ENCODE peak calls at places on chromosomes 16 and 17, in nine cellular contexts. One of them, this sample, is unnamed.

GRCh38 chr16:53743149-53743566 is 39.2 kb downstream of the FTO start:
- DNase-seq in heart right ventricle: no peak
- DNase-seq in WTC11: peak; percentile 21
- DNase-seq in HFFc6: peak; percentile 15
- DNase-seq in K562: no peak
- DNase-seq in heart left ventricle: no peak
- DNase-seq in ascending aorta: no peak
- DNase-seq in astrocyte of the spinal cord: peak; percentile 38
- DNase-seq in HFF-Myc: no peak
- DNase-seq in this sample: no peak

GRCh38 chr16:77807-78443 is at the start of gene MPG:
- DNase-seq in heart right ventricle: peak; percentile 89
- DNase-seq in WTC11: peak; percentile 75
- DNase-seq in HFFc6: peak; percentile 70
- DNase-seq in K562: peak; percentile 99
- DNase-seq in heart left ventricle: peak; percentile 95
- DNase-seq in ascending aorta: no peak
- DNase-seq in astrocyte of the spinal cord: peak; percentile 79
- DNase-seq in HFF-Myc: no peak
- DNase-seq in this sample: peak; percentile 100

GRCh38 chr17:77540975-77541374 is 400.2 kb downstream of the SEC14L1 start:
- DNase-seq in heart right ventricle: no peak
- DNase-seq in WTC11: peak; percentile 37
- DNase-seq in HFFc6: no peak
- DNase-seq in K562: no peak
- DNase-seq in heart left ventricle: no peak
- DNase-seq in ascending aorta: no peak
- DNase-seq in astrocyte of the spinal cord: no peak
- DNase-seq in HFF-Myc: no peak
- DNase-seq in this sample: no peak

GRCh38 chr17:2171725-2172446 is 117.0 kb downstream of the HIC1 start:
- DNase-seq in heart right ventricle: peak; percentile 91
- DNase-seq in WTC11: no peak
- DNase-seq in HFFc6: peak; percentile 86
- DNase-seq in K562: no peak
- DNase-seq in heart left ventricle: peak; percentile 75
- DNase-seq in ascending aorta: peak; percentile 36
- DNase-seq in astrocyte of the spinal cord: peak; percentile 99
- DNase-seq in HFF-Myc: no peak
- DNase-seq in this sample: no peak

GRCh38 chr17:31509095-31509804 is 117.8 kb downstream of the RAB11FIP4 start:
- DNase-seq in heart right ventricle: no peak
- DNase-seq in WTC11: no peak
- DNase-seq in HFFc6: no peak
- DNase-seq in K562: no peak
- DNase-seq in heart left ventricle: no peak
- DNase-seq in ascending aorta: no peak
- DNase-seq in astrocyte of the spinal cord: no peak
- DNase-seq in HFF-Myc: no peak
- DNase-seq in this sample: no peak

GRCh38 chr17:51651513-51652298 is 391.4 kb downstream of the UTP18 start:
- DNase-seq in heart right ventricle: no peak
- DNase-seq in WTC11: no peak
- DNase-seq in HFFc6: no peak
- DNase-seq in K562: no peak
- DNase-seq in heart left ventricle: no peak
- DNase-seq in ascending aorta: no peak
- DNase-seq in astrocyte of the spinal cord: no peak
- DNase-seq in HFF-Myc: no peak
- DNase-seq in this sample: no peak

GRCh38 chr17:337022-337420 is 15.6 kb downstream of the RPH3AL start:
- DNase-seq in heart right ventricle: no peak
- DNase-seq in WTC11: no peak
- DNase-seq in HFFc6: no peak
- DNase-seq in K562: no peak
- DNase-seq in heart left ventricle: peak; percentile 31
- DNase-seq in ascending aorta: no peak
- DNase-seq in astrocyte of the spinal cord: no peak
- DNase-seq in HFF-Myc: no peak
- DNase-seq in this sample: no peak

GRCh38 chr17:49035470-49036269 is 38.5 kb downstream of the IGF2BP1 start:
- DNase-seq in heart right ventricle: peak; percentile 13
- DNase-seq in WTC11: peak; percentile 88
- DNase-seq in HFFc6: no peak
- DNase-seq in K562: peak; percentile 52
- DNase-seq in heart left ventricle: no peak
- DNase-seq in ascending aorta: no peak
- DNase-seq in astrocyte of the spinal cord: peak; percentile 48
- DNase-seq in HFF-Myc: no peak
- DNase-seq in this sample: no peak

GRCh38 chr17:1625507-1626080 is 3.0 kb downstream of the SLC43A2 start:
- DNase-seq in heart right ventricle: no peak
- DNase-seq in WTC11: no peak
- DNase-seq in HFFc6: no peak
- DNase-seq in K562: peak; percentile 19
- DNase-seq in heart left ventricle: no peak
- DNase-seq in ascending aorta: no peak
- DNase-seq in astrocyte of the spinal cord: no peak
- DNase-seq in HFF-Myc: no peak
- DNase-seq in this sample: no peak

GRCh38 chr17:42832934-42833770 is at the start of gene PSME3:
- DNase-seq in heart right ventricle: peak; percentile 92
- DNase-seq in WTC11: peak; percentile 91
- DNase-seq in HFFc6: peak; percentile 85
- DNase-seq in K562: peak; percentile 93
- DNase-seq in heart left ventricle: peak; percentile 95
- DNase-seq in ascending aorta: peak; percentile 49
- DNase-seq in astrocyte of the spinal cord: peak; percentile 89
- DNase-seq in HFF-Myc: peak; percentile 56
- DNase-seq in this sample: peak; percentile 81

GRCh38 chr17:49565948-49566491 is 9.7 kb upstream of the NXPH3 start:
- DNase-seq in heart right ventricle: peak; percentile 77
- DNase-seq in WTC11: no peak
- DNase-seq in HFFc6: no peak
- DNase-seq in K562: no peak
- DNase-seq in heart left ventricle: no peak
- DNase-seq in ascending aorta: peak; percentile 76
- DNase-seq in astrocyte of the spinal cord: peak; percentile 40
- DNase-seq in HFF-Myc: no peak
- DNase-seq in this sample: no peak

GRCh38 chr16:10676284-10676683 is 18.4 kb downstream of the TEKT5 start:
- DNase-seq in heart right ventricle: no peak
- DNase-seq in WTC11: no peak
- DNase-seq in HFFc6: no peak
- DNase-seq in K562: no peak
- DNase-seq in heart left ventricle: no peak
- DNase-seq in ascending aorta: no peak
- DNase-seq in astrocyte of the spinal cord: no peak
- DNase-seq in HFF-Myc: no peak
- DNase-seq in this sample: no peak

GRCh38 chr16:29810699-29811169 is 1.3 kb upstream of the PRRT2 start:
- DNase-seq in heart right ventricle: no peak
- DNase-seq in WTC11: no peak
- DNase-seq in HFFc6: no peak
- DNase-seq in K562: no peak
- DNase-seq in heart left ventricle: no peak
- DNase-seq in ascending aorta: no peak
- DNase-seq in astrocyte of the spinal cord: no peak
- DNase-seq in HFF-Myc: no peak
- DNase-seq in this sample: no peak

GRCh38 chr17:13086142-13086769 is 68.4 kb upstream of the ELAC2 start:
- DNase-seq in heart right ventricle: no peak
- DNase-seq in WTC11: no peak
- DNase-seq in HFFc6: no peak
- DNase-seq in K562: no peak
- DNase-seq in heart left ventricle: no peak
- DNase-seq in ascending aorta: no peak
- DNase-seq in astrocyte of the spinal cord: no peak
- DNase-seq in HFF-Myc: peak; percentile 81
- DNase-seq in this sample: no peak

GRCh38 chr17:30318190-30318589 is 15.7 kb downstream of the TMIGD1 start:
- DNase-seq in heart right ventricle: no peak
- DNase-seq in WTC11: no peak
- DNase-seq in HFFc6: no peak
- DNase-seq in K562: no peak
- DNase-seq in heart left ventricle: no peak
- DNase-seq in ascending aorta: no peak
- DNase-seq in astrocyte of the spinal cord: no peak
- DNase-seq in HFF-Myc: no peak
- DNase-seq in this sample: no peak

GRCh38 chr17:77473615-77474226 is 333.0 kb downstream of the SEC14L1 start:
- DNase-seq in heart right ventricle: no peak
- DNase-seq in WTC11: no peak
- DNase-seq in HFFc6: no peak
- DNase-seq in K562: no peak
- DNase-seq in heart left ventricle: no peak
- DNase-seq in ascending aorta: no peak
- DNase-seq in astrocyte of the spinal cord: no peak
- DNase-seq in HFF-Myc: no peak
- DNase-seq in this sample: no peak

DNA sequence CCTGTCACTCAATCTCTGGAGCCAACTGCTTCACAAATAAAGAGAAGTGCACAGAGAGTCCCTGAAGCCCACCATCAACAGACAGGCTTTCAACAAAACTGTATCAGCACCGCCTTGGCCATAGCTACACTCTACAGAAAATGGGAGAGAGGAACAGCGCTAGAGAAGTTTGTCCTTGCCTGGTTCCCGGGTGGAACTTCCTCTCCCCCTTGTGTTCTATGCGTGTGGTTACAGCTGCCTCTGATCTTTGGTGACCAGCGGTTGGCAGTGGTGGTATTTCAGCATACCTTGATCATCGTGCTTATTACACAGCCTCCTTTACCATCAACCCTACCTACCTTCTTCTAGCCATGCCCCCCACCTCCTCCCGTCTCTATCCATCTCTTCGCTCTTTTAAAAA is 91.4 kb upstream of the CCL2 start:
- DNase-seq in heart right ventricle: no peak
- DNase-seq in WTC11: peak; percentile 44
- DNase-seq in HFFc6: peak; percentile 9
- DNase-seq in K562: peak; percentile 34
- DNase-seq in heart left ventricle: no peak
- DNase-seq in ascending aorta: no peak
- DNase-seq in astrocyte of the spinal cord: no peak
- DNase-seq in HFF-Myc: no peak
- DNase-seq in this sample: no peak
- TF ChIP-seq CTCF in heart right ventricle: peak; percentile 57
- TF ChIP-seq CTCF in WTC11: peak; percentile 39
- TF ChIP-seq CTCF in HFFc6: peak; percentile 46
- TF ChIP-seq CTCF in K562: peak; percentile 58
- TF ChIP-seq CTCF in heart left ventricle: peak; percentile 34
- TF ChIP-seq CTCF in ascending aorta: peak; percentile 34
- TF ChIP-seq CTCF in astrocyte of the spinal cord: no peak
- TF ChIP-seq CTCF in HFF-Myc: peak; percentile 54
- TF ChIP-seq CTCF in this sample: peak; percentile 51

GRCh38 chr16:1160773-1161348 is 8.0 kb downstream of the CACNA1H start:
- DNase-seq in heart right ventricle: no peak
- DNase-seq in WTC11: no peak
- DNase-seq in HFFc6: no peak
- DNase-seq in K562: no peak
- DNase-seq in heart left ventricle: no peak
- DNase-seq in ascending aorta: no peak
- DNase-seq in astrocyte of the spinal cord: no peak
- DNase-seq in HFF-Myc: no peak
- DNase-seq in this sample: no peak

GRCh38 chr16:1157639-1158455 is 4.9 kb downstream of the CACNA1H start:
- DNase-seq in heart right ventricle: peak; percentile 52
- DNase-seq in WTC11: no peak
- DNase-seq in HFFc6: no peak
- DNase-seq in K562: no peak
- DNase-seq in heart left ventricle: no peak
- DNase-seq in ascending aorta: no peak
- DNase-seq in astrocyte of the spinal cord: no peak
- DNase-seq in HFF-Myc: no peak
- DNase-seq in this sample: peak; percentile 70

GRCh38 chr16:1159325-1159972 is 6.5 kb downstream of the CACNA1H start:
- DNase-seq in heart right ventricle: peak; percentile 36
- DNase-seq in WTC11: no peak
- DNase-seq in HFFc6: no peak
- DNase-seq in K562: no peak
- DNase-seq in heart left ventricle: no peak
- DNase-seq in ascending aorta: no peak
- DNase-seq in astrocyte of the spinal cord: no peak
- DNase-seq in HFF-Myc: no peak
- DNase-seq in this sample: peak; percentile 79

GRCh38 chr16:1158456-1159324 is 5.8 kb downstream of the CACNA1H start:
- DNase-seq in heart right ventricle: peak; percentile 76
- DNase-seq in WTC11: peak; percentile 37
- DNase-seq in HFFc6: no peak
- DNase-seq in K562: no peak
- DNase-seq in heart left ventricle: peak; percentile 90
- DNase-seq in ascending aorta: no peak
- DNase-seq in astrocyte of the spinal cord: no peak
- DNase-seq in HFF-Myc: no peak
- DNase-seq in this sample: no peak

GRCh38 chr16:1159973-1160772 is 7.3 kb downstream of the CACNA1H start:
- DNase-seq in heart right ventricle: peak; percentile 47
- DNase-seq in WTC11: peak; percentile 42
- DNase-seq in HFFc6: no peak
- DNase-seq in K562: no peak
- DNase-seq in heart left ventricle: no peak
- DNase-seq in ascending aorta: no peak
- DNase-seq in astrocyte of the spinal cord: no peak
- DNase-seq in HFF-Myc: no peak
- DNase-seq in this sample: no peak
- TF ChIP-seq CTCF in heart right ventricle: no peak
- TF ChIP-seq CTCF in WTC11: no peak
- TF ChIP-seq CTCF in HFFc6: no peak
- TF ChIP-seq CTCF in K562: no peak
- TF ChIP-seq CTCF in heart left ventricle: no peak
- TF ChIP-seq CTCF in ascending aorta: no peak
- TF ChIP-seq CTCF in astrocyte of the spinal cord: no peak
- TF ChIP-seq CTCF in HFF-Myc: no peak
- TF ChIP-seq CTCF in this sample: no peak

GRCh38 chr17:58783380-58783779 is 27.7 kb downstream of the PPM1E start:
- DNase-seq in heart right ventricle: no peak
- DNase-seq in WTC11: no peak
- DNase-seq in HFFc6: no peak
- DNase-seq in K562: peak; percentile 13
- DNase-seq in heart left ventricle: no peak
- DNase-seq in ascending aorta: no peak
- DNase-seq in astrocyte of the spinal cord: no peak
- DNase-seq in HFF-Myc: no peak
- DNase-seq in this sample: no peak

GRCh38 chr17:58785097-58785496 is 29.4 kb downstream of the PPM1E start:
- DNase-seq in heart right ventricle: no peak
- DNase-seq in WTC11: no peak
- DNase-seq in HFFc6: no peak
- DNase-seq in K562: no peak
- DNase-seq in heart left ventricle: no peak
- DNase-seq in ascending aorta: no peak
- DNase-seq in astrocyte of the spinal cord: no peak
- DNase-seq in HFF-Myc: no peak
- DNase-seq in this sample: no peak

GRCh38 chr17:58779446-58779845 is 23.8 kb downstream of the PPM1E start:
- DNase-seq in heart right ventricle: no peak
- DNase-seq in WTC11: no peak
- DNase-seq in HFFc6: no peak
- DNase-seq in K562: no peak
- DNase-seq in heart left ventricle: no peak
- DNase-seq in ascending aorta: no peak
- DNase-seq in astrocyte of the spinal cord: no peak
- DNase-seq in HFF-Myc: no peak
- DNase-seq in this sample: no peak
- TF ChIP-seq CTCF in heart right ventricle: no peak
- TF ChIP-seq CTCF in WTC11: no peak
- TF ChIP-seq CTCF in HFFc6: no peak
- TF ChIP-seq CTCF in K562: no peak
- TF ChIP-seq CTCF in heart left ventricle: no peak
- TF ChIP-seq CTCF in ascending aorta: no peak
- TF ChIP-seq CTCF in astrocyte of the spinal cord: no peak
- TF ChIP-seq CTCF in HFF-Myc: no peak
- TF ChIP-seq CTCF in this sample: no peak

GRCh38 chr17:65093930-65094329 is 37.4 kb upstream of the GNA13 start:
- DNase-seq in heart right ventricle: no peak
- DNase-seq in WTC11: no peak
- DNase-seq in HFFc6: no peak
- DNase-seq in K562: no peak
- DNase-seq in heart left ventricle: no peak
- DNase-seq in ascending aorta: no peak
- DNase-seq in astrocyte of the spinal cord: no peak
- DNase-seq in HFF-Myc: no peak
- DNase-seq in this sample: no peak
- TF ChIP-seq CTCF in heart right ventricle: no peak
- TF ChIP-seq CTCF in WTC11: no peak
- TF ChIP-seq CTCF in HFFc6: peak; percentile 66
- TF ChIP-seq CTCF in K562: peak; percentile 16
- TF ChIP-seq CTCF in heart left ventricle: no peak
- TF ChIP-seq CTCF in ascending aorta: no peak
- TF ChIP-seq CTCF in astrocyte of the spinal cord: peak; percentile 26
- TF ChIP-seq CTCF in HFF-Myc: peak; percentile 30
- TF ChIP-seq CTCF in this sample: no peak